ENCODE peak calls at places on chromosome 10, in five cellular contexts. S, X, E, J and P are unnamed samples.

GRCh38 chr10:22723783-22724182 is 9.4 kb upstream of the PIP4K2A start:
- DNase-seq in E (no peak), J (no peak), S (no peak), X (no peak), P (no peak)

GRCh38 chr10:119337796-119338432 is 130.5 kb downstream of the GRK5 start:
- DNase-seq in J (no peak), E (peak; percentile 38), X (no peak), S (no peak), P (no peak)

GRCh38 chr10:69772933-69773704 is 28.6 kb upstream of the COL13A1 start:
- DNase-seq in S (no peak), X (no peak), E (no peak), J (no peak), P (no peak)

GRCh38 chr10:132198381-132199181 is 11.8 kb downstream of the DPYSL4 start:
- DNase-seq in S (no peak), J (no peak), E (no peak), X (no peak), P (no peak)

GRCh38 chr10:124647421-124648130 is 96.6 kb downstream of the FAM53B start:
- DNase-seq in X (peak; percentile 60), S (peak; percentile 22), J (peak; percentile 24), E (peak; percentile 46), P (no peak)

GRCh38 chr10:114632869-114633715 is 25.0 kb downstream of the ABLIM1 start:
- DNase-seq in E (peak; percentile 85), X (no peak), S (peak; percentile 80), J (peak; percentile 43), P (no peak)

GRCh38 chr10:4224178-4224577 is 439.2 kb upstream of the KLF6 start:
- DNase-seq in S (no peak), X (no peak), J (no peak), E (no peak), P (no peak)

GRCh38 chr10:126478600-126478999 is 90.3 kb upstream of the ADAM12 start:
- DNase-seq in E (no peak), S (no peak), J (no peak), X (no peak), P (no peak)

GRCh38 chr10:131576341-131577177 is 265.0 kb upstream of the TCERG1L start:
- DNase-seq in J (no peak), S (no peak), X (no peak), E (no peak), P (no peak)

GRCh38 chr10:104028146-104028545 is 57.5 kb downstream of the COL17A1 start:
- DNase-seq in E (no peak), S (peak; percentile 58), J (peak; percentile 13), X (no peak), P (no peak)

GRCh38 chr10:3222068-3222467 is 49.5 kb upstream of the PITRM1 start:
- DNase-seq in X (no peak), E (no peak), J (no peak), S (no peak), P (no peak)

GRCh38 chr10:22803201-22803895 is 89.0 kb upstream of the PIP4K2A start:
- DNase-seq in S (no peak), E (no peak), X (no peak), J (no peak), P (no peak)

GRCh38 chr10:31770307-31770902 is 158.2 kb downstream of the ARHGAP12 start:
- DNase-seq in X (peak; percentile 62), S (peak; percentile 53), J (peak; percentile 10), E (peak; percentile 71), P (no peak)

GRCh38 chr10:25641576-25641975 is 292.5 kb upstream of the MYO3A start:
- DNase-seq in X (no peak), J (no peak), E (no peak), S (no peak), P (no peak)

GRCh38 chr10:25642736-25643135 is 291.3 kb upstream of the MYO3A start:
- DNase-seq in E (no peak), S (no peak), X (no peak), J (no peak), P (no peak)

DNA sequence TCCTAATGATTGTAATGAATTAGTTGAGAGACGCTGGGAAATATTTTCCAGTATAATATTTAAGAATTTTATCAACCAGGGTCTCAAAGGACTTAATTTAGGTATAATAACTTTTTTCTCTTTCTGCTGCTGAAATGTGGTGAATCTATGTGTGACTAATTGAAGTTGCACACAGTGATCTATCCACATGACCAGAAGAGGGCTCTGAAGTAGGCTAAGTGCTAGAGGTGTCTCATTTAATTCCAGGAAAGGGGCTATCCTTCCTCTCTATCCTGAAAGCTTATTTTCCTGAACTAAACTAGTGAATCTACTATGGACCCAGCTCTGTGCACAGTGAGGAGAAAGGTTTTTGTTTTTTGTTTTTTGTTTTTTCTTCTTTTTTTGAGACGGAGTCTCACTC is 294.4 kb upstream of the MYO3A start:
- DNase-seq in X (no peak), J (no peak), E (no peak), S (no peak), P (no peak)
- TF ChIP-seq JUN in X (no peak), J (no peak), E (no peak), S (no peak), P (no peak)

GRCh38 chr10:5538892-5539651 is 14.3 kb downstream of the CALML3 start:
- DNase-seq in X (peak; percentile 47), J (no peak), E (no peak), S (no peak), P (no peak)

GRCh38 chr10:5537684-5538083 is 12.9 kb downstream of the CALML3 start:
- DNase-seq in E (no peak), J (no peak), X (no peak), S (no peak), P (no peak)

GRCh38 chr10:5540080-5540479 is 15.3 kb downstream of the CALML3 start:
- DNase-seq in E (no peak), X (no peak), S (no peak), J (no peak), P (no peak)

GRCh38 chr10:5536486-5536885 is 11.7 kb downstream of the CALML3 start:
- DNase-seq in E (no peak), S (no peak), J (no peak), X (no peak), P (no peak)

DNA sequence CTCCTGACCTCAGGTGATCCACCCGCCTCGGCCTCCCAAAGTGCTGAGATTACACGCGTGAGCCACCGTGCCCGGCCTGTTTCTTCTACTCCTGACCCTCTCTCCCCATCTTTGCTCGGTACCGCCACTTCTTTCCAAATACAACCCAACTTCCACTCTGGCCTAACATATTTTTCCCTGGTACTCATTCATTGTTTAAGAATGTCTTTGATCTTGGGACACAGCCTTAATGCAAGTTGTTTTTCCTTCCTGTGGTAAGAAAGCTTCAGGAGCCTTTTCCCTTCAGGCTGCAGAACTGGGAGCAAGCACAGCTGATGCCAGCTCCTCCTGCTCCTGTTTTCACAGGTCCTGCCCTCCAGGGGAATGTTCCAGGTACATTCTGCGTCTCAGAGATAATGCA is 13.7 kb downstream of the CALML3 start:
- DNase-seq in S (no peak), E (peak; percentile 17), J (no peak), X (no peak), P (no peak)
- H3K27ac ChIP-seq in S (no peak overlapping the region), E (no peak overlapping the region), J (no peak overlapping the region), X (no peak overlapping the region), P (no peak overlapping the region)

GRCh38 chr10:34814228-34815173 is 595 bp downstream of the PARD3 start:
- DNase-seq in E (peak; percentile 39), J (peak; percentile 51), S (peak; percentile 59), X (peak; percentile 66), P (peak; percentile 75)
- TF ChIP-seq JUN in E (no peak), J (no peak), S (no peak), X (no peak), P (no peak)

GRCh38 chr10:12107781-12108180 is 21.7 kb upstream of the SEC61A2 start:
- DNase-seq in J (no peak), X (no peak), E (no peak), S (no peak), P (no peak)

GRCh38 chr10:12111528-12111927 is 17.9 kb upstream of the SEC61A2 start:
- DNase-seq in S (no peak), X (no peak), J (no peak), E (no peak), P (no peak)

GRCh38 chr10:12113627-12114026 is 15.8 kb upstream of the SEC61A2 start:
- DNase-seq in E (no peak), J (no peak), S (no peak), X (no peak), P (no peak)
- H3K27ac ChIP-seq in E (no peak overlapping the region), J (no peak overlapping the region), S (no peak overlapping the region), X (no peak overlapping the region), P (no peak overlapping the region)

GRCh38 chr10:21257191-21257590 is 268.3 kb downstream of the SKIDA1 start:
- DNase-seq in X (no peak), S (no peak), E (no peak), J (no peak), P (no peak)
- TF ChIP-seq JUN in X (no peak), S (no peak), E (no peak), J (no peak), P (no peak)

DNA sequence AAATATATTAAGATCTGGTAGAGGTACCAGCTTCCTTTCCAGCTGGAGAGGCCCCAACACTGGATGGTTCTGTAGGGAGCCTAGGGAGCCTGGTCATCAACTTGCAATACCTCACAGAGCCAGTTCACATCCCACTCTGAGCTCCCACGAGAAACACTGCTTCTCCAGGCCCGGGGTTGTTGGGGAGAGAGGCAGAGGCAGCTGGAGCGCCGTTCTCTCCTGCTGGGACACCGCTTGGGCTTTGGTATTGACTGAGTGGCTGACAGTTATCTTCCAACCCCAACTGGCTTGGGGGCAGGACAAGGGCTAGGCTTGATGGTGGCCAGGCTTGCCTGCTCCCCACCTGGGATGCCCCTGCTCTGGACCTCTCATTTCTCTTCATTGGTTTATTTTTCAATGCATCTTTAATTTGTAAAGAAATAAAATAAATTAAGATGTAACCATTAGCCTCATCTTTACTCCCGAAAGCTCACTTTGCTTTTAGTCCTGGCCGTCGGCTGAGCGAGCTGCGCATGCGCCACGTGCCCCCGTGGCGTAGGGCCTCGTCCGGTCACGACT is 10.0 kb upstream of the CHCHD1 start:
- DNase-seq in E (peak; percentile 87), J (peak; percentile 27), S (peak; percentile 90), X (peak; percentile 42), P (no peak)
- H3K27ac ChIP-seq in E (peak overlapping the region; percentile 72), J (peak overlapping the region; percentile 77), S (peak overlapping the region; percentile 95), X (peak overlapping the region; percentile 91), P (peak overlapping the region; percentile 65)